ENCODE peak calls at places on chromosomes 13 and 19, in five cellular contexts. B is CD8-positive, alpha-beta T cell; S is lower leg skin; W is SK-N-SH; C is esophagus squamous epithelium. O is an unnamed sample.

GRCh38 chr19:30376826-30377425 is 4.7 kb downstream of the ZNF536 start:
- DNase-seq in W (no peak), B (no peak), C (no peak), S (peak), O (no peak)

GRCh38 chr13:51539887-51540286 is 44.4 kb upstream of the WDFY2 start:
- DNase-seq in W (no peak), S (no peak), C (no peak), B (no peak), O (no peak)

GRCh38 chr13:44191504-44192171 is 182.0 kb upstream of the SERP2 start:
- DNase-seq in W (peak), B (peak), C (no peak), S (peak), O (peak)

GRCh38 chr19:45340899-45341453 is 426 bp downstream of the KLC3 start:
- DNase-seq in C (no peak), B (no peak), W (no peak), S (peak), O (peak)

GRCh38 chr13:69566104-69566716 is 541.4 kb upstream of the ATXN8OS start:
- DNase-seq in B (no peak), W (no peak), C (no peak), S (no peak), O (no peak)

GRCh38 chr19:9913237-9914000 is 22.9 kb downstream of the OLFM2 start:
- DNase-seq in C (no peak), S (no peak), W (peak), B (no peak), O (no peak)

GRCh38 chr19:1181606-1182005 is 7.5 kb upstream of the SBNO2 start:
- DNase-seq in W (no peak), C (no peak), B (no peak), S (no peak), O (peak)

GRCh38 chr13:114194853-114195252 is 15.8 kb downstream of the CFAP97D2 start:
- DNase-seq in C (no peak), B (no peak), S (no peak), W (no peak), O (no peak)

GRCh38 chr19:10660346-10660745 is 6.2 kb downstream of the ILF3 start:
- DNase-seq in S (no peak), W (no peak), B (no peak), C (no peak), O (peak)

GRCh38 chr13:34346626-34347025 is 528.7 kb downstream of the RFC3 start:
- DNase-seq in B (no peak), S (no peak), C (no peak), W (no peak), O (no peak)

GRCh38 chr13:21676611-21677021 is 5.7 kb downstream of the FGF9 start:
- DNase-seq in W (peak), B (peak), S (no peak), C (no peak), O (peak)
- TF ChIP-seq CTCF in W (no peak), B (no peak), S (no peak), C (no peak), O (peak)

GRCh38 chr19:35155981-35156672 is 1.6 kb downstream of the FXYD5 start:
- DNase-seq in W (no peak), B (no peak), C (no peak), S (no peak), O (no peak)
- H3K4me3 ChIP-seq in W (peak), B (peak), C (peak), S (no peak), O (no peak)

GRCh38 chr13:103898481-103898880 is 832.3 kb upstream of the SLC10A2 start:
- DNase-seq in S (no peak), W (no peak), B (no peak), C (no peak), O (no peak)

GRCh38 chr13:103908274-103908673 is 842.1 kb upstream of the SLC10A2 start:
- DNase-seq in B (no peak), C (no peak), S (no peak), W (no peak), O (no peak)

DNA sequence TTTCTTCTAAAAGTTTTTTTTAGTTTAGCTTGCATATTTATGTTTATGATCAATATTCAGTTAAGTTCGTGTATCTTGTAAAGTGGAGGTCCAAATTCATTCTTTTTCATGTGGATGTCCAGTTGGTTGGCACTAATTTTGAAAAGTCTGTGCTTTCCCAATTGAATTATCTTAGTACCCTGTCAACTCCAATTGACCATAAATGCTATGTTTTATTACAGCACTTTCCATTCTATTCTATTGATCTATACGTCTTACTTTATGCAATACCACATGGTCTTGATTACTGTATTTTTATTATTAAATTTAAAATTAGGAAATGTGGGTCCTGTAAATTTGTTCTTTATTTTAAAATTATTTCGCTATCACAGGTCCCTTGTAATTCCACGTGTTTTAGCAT is 837.6 kb upstream of the SLC10A2 start:
- DNase-seq in W (no peak), C (no peak), B (no peak), S (no peak), O (no peak)
- TF ChIP-seq CTCF in W (no peak), C (no peak), B (no peak), S (no peak), O (no peak)

DNA sequence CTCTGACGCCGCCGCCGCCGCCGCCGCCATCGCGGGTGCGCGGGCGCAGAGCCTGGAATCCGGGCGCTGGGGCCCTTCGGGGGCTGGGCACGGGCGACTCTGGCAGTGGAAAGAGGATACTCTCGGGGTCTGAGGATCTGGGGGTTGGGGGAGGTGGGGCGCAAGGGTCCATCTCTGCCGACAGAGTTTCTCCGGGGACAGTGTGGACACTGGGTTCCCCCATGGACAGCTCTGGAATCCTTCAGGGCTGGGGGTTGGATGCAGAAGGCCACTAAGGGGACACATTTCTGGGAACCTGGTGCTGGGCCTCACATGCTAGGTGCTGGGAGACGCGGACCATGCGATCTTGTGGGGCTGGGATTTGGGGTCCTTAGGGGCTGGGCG is 2.3 kb downstream of the TGFBR3L start:
- DNase-seq in C (no peak), B (no peak), S (no peak), W (no peak), O (no peak)
- H3K4me3 ChIP-seq in C (peak), B (peak), S (no peak), W (peak), O (peak)

GRCh38 chr13:40536443-40537113 is 129.9 kb downstream of the FOXO1 start:
- DNase-seq in S (no peak), C (no peak), B (no peak), W (no peak), O (peak)

GRCh38 chr13:40537146-40537895 is 129.1 kb downstream of the FOXO1 start:
- DNase-seq in B (no peak), C (no peak), S (no peak), W (no peak), O (no peak)

GRCh38 chr13:40535345-40535836 is 131.1 kb downstream of the FOXO1 start:
- DNase-seq in W (no peak), S (no peak), C (no peak), B (no peak), O (no peak)

GRCh38 chr13:40533072-40533471 is 133.4 kb downstream of the FOXO1 start:
- DNase-seq in S (no peak), W (no peak), B (no peak), C (no peak), O (no peak)

GRCh38 chr13:40534456-40534855 is 132.0 kb downstream of the FOXO1 start:
- DNase-seq in W (no peak), C (no peak), B (no peak), S (no peak), O (no peak)
- TF ChIP-seq CTCF in W (no peak), C (no peak), B (no peak), S (no peak), O (no peak)

GRCh38 chr13:113075711-113076110 is 29.9 kb upstream of the F7 start:
- DNase-seq in W (no peak), C (no peak), B (no peak), S (no peak), O (no peak)

GRCh38 chr13:113077953-113078894 is 27.4 kb upstream of the F7 start:
- DNase-seq in B (no peak), S (no peak), W (no peak), C (no peak), O (no peak)

GRCh38 chr13:113076681-113077401 is 28.8 kb upstream of the F7 start:
- DNase-seq in C (no peak), B (no peak), W (no peak), S (no peak), O (no peak)

GRCh38 chr13:113078895-113079720 is 26.5 kb upstream of the F7 start:
- DNase-seq in S (no peak), W (no peak), B (no peak), C (no peak), O (no peak)

DNA sequence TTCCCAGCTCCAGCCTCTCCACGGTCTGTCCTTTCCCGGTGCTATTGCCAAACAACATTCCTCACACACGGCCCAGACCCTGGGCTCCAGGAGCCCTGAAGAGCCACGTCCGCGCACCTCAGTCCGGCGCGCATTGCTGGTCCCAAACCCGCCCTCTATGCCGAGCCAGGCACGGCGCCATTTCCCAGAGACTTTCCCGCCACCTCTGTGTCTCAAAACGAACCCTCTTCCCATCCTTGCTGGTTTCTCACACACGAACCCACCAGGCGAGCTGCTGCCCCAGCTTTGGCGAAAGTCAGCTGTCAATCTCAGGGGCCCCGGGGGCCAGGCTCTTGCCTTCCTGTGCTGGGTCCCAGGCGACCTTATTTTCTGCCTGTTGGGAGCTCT is 28.0 kb upstream of the F7 start:
- DNase-seq in S (no peak), W (no peak), B (no peak), C (no peak), O (no peak)
- H3K4me3 ChIP-seq in S (no peak), W (no peak), B (no peak), C (no peak), O (no peak)

DNA sequence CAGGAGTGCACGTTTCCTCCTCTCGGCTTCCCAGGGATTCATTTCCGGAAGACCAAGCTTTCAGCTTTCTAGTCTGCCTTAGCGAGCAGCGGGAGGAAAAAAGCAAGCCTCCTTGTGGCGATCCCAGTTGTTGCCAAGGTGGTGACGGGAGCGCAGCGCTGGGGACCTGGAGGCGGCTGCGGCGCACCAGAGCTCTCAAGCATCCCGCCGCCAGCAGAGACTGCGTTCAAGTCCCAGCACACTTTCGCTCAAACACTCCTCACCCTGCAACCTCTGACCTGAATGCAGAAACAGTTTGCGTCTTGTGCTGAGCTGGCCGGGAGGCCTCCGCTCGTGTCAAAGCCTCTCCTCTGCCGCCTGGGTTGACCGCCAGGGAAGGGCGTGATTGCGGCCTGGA is 4.9 kb downstream of the GSX1 start:
- DNase-seq in W (no peak), S (no peak), C (no peak), B (no peak), O (peak)
- TF ChIP-seq CTCF in W (peak), S (no peak), C (no peak), B (no peak), O (peak)

GRCh38 chr19:2503521-2504109 is 27.7 kb downstream of the GADD45B start:
- DNase-seq in B (peak), C (no peak), S (no peak), W (no peak), O (peak)

GRCh38 chr19:2511991-2512390 is 36.1 kb downstream of the GADD45B start:
- DNase-seq in C (no peak), B (no peak), S (no peak), W (no peak), O (no peak)

GRCh38 chr19:2511570-2511969 is 35.6 kb downstream of the GADD45B start:
- DNase-seq in C (no peak), S (no peak), W (no peak), B (no peak), O (no peak)

GRCh38 chr19:2509096-2509495 is 33.2 kb downstream of the GADD45B start:
- DNase-seq in S (no peak), B (no peak), C (no peak), W (peak), O (no peak)

DNA sequence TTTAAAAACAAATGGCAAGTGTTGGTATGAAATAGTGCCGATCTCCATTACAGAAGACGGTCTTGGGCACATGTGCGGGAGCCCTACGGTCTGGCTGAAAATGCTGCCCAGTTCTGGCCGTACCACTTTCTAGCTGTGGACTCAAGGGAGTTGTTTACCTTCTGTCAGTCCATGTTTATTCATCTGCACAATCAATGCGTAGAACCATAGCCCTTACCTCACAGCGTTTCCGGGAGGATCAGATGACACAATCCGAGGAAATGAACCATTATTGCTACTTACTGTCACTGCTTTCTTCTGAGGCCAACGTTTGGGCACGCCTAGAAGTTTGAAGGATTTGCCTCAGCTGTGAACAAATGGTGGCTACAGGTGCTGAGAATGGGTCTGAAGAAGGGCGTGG is 31.2 kb downstream of the GADD45B start:
- DNase-seq in B (peak), S (no peak), C (no peak), W (no peak), O (peak)
- H3K4me3 ChIP-seq in B (no peak), S (no peak), C (no peak), W (no peak), O (no peak)

DNA sequence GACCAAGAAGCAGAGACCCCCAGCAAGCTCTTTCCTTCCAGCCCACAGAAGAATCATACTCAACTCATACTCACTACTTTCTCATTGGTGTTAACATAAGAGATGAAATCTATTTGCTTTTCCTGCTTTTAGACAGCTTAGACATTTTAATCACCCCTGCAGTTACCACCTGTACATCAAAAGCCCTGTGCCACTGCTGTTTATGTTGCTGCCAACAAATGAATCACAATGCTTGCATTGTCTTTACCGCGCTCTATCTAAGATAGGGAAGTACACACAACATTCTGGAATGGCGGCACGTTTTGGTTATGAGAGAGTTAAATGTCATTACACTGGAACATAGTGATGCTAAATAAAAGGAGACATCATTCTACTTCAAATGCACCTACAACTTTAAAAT is 95.1 kb downstream of the ABCC4 start:
- DNase-seq in C (no peak), W (no peak), B (no peak), S (peak), O (no peak)
- TF ChIP-seq CTCF in C (no peak), W (no peak), B (no peak), S (no peak), O (no peak)

O was measured in epithelial cell of esophagus.